ENCODE peak calls at places on chromosomes 16 and 17, in five cellular contexts. M is HepG2, S is K562, Y is GM12878, W is H1. I is an unnamed sample.
A peak's percentile ranks its signal among the peaks of the same experiment; 100 is the strongest.

GRCh38 chr17:48633266-48633816 is 7.2 kb upstream of the HOXB9 start:
- DNase-seq in M (no peak), S (no peak), Y (no peak), W (no peak), I (no peak)

GRCh38 chr16:508884-509736 is 18.4 kb upstream of the CAPN15 start:
- DNase-seq in M (peak; percentile 96), S (no peak), Y (no peak), W (no peak), I (no peak)

GRCh38 chr17:83173180-83173996 is 94.0 kb downstream of the METRNL start:
- DNase-seq in M (no peak), S (no peak), Y (no peak), W (no peak), I (no peak)

GRCh38 chr17:70137451-70138230 is 31.7 kb upstream of the KCNJ2 start:
- DNase-seq in M (no peak), S (no peak), Y (peak; percentile 70), W (no peak), I (peak; percentile 62)

GRCh38 chr16:4675864-4676786 is 17.2 kb upstream of the NUDT16L1 start:
- DNase-seq in M (peak; percentile 35), S (peak; percentile 42), Y (no peak), W (no peak), I (no peak)

GRCh38 chr17:47918003-47918402 is 22.0 kb downstream of the SP2 start:
- DNase-seq in M (no peak), S (no peak), Y (no peak), W (no peak), I (no peak)

GRCh38 chr16:13909872-13910303 is 10.1 kb upstream of the ERCC4 start:
- DNase-seq in M (peak; percentile 92), S (no peak), Y (no peak), W (no peak), I (no peak)

GRCh38 chr17:28371245-28372202 is at the start of gene SARM1:
- DNase-seq in M (peak; percentile 75), S (peak; percentile 89), Y (peak; percentile 63), W (peak; percentile 92), I (peak; percentile 94)

GRCh38 chr16:84283314-84284167 is 11.1 kb upstream of the WFDC1 start:
- DNase-seq in M (no peak), S (no peak), Y (no peak), W (no peak), I (no peak)

GRCh38 chr16:84282533-84282932 is 12.1 kb upstream of the WFDC1 start:
- DNase-seq in M (no peak), S (no peak), Y (no peak), W (no peak), I (no peak)

GRCh38 chr16:84286568-84287220 is 8.0 kb upstream of the WFDC1 start:
- DNase-seq in M (no peak), S (no peak), Y (no peak), W (no peak), I (no peak)

GRCh38 chr16:84281077-84281476 is 13.6 kb upstream of the WFDC1 start:
- DNase-seq in M (no peak), S (peak; percentile 85), Y (no peak), W (no peak), I (peak; percentile 57)

DNA sequence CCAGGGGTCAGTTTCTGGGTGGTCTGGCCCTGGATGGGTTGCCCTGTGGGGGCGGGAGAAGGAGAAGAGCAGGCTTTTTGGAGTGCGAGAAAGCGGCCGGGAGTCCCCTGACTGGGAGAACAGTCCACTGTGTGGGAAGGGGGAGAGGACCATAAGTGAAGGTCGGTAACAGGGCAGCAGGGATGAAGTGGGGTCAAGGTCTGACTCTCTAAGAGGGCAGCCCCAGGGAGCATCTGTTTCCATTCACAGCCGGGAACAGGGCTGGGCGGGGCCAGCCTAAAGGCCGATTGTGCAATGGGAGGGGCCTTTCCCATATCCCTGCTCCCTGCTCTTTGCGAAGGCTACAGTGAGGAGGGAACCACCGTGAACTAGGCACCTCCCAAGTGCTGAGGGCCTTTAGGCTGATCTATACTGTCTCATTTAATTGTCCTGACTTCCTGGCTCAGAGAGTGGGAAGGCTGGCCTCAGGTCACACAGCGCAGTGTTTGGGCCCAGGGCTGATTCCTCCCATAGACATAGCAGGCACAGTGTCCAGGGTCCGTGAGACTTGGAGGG is 10.4 kb upstream of the WFDC1 start:
- DNase-seq in M (peak; percentile 48), S (peak; percentile 22), Y (no peak), W (no peak), I (no peak)
- H3K27ac ChIP-seq in M (no peak overlapping the region), S (no peak overlapping the region), Y (no peak overlapping the region), W (no peak overlapping the region), I (peak overlapping the region; percentile 7)

GRCh38 chr17:77899494-77899893 is 59.0 kb upstream of the TNRC6C start:
- DNase-seq in M (no peak), S (no peak), Y (no peak), W (no peak), I (no peak)
- TF ChIP-seq HDAC2 in M (no peak), S (no peak), Y (no peak), W (no peak), I (no peak)

GRCh38 chr16:69613283-69614154 is 47.8 kb downstream of the NFAT5 start:
- DNase-seq in M (peak; percentile 36), S (peak; percentile 41), Y (peak; percentile 27), W (no peak), I (no peak)
- H3K27ac ChIP-seq in M (no peak overlapping the region), S (peak overlapping the region; percentile 49), Y (peak overlapping the region; percentile 57), W (no peak overlapping the region), I (no peak overlapping the region)

GRCh38 chr17:49849711-49850610 is 2.1 kb upstream of the TAC4 start:
- DNase-seq in M (no peak), S (no peak), Y (no peak), W (no peak), I (no peak)

GRCh38 chr17:49846938-49847712 is 744 bp downstream of the TAC4 start:
- DNase-seq in M (no peak), S (no peak), Y (no peak), W (no peak), I (no peak)

GRCh38 chr17:49848739-49849138 is 870 bp upstream of the TAC4 start:
- DNase-seq in M (no peak), S (no peak), Y (no peak), W (no peak), I (no peak)

GRCh38 chr17:49845210-49845782 is 2.6 kb downstream of the TAC4 start:
- DNase-seq in M (no peak), S (no peak), Y (no peak), W (no peak), I (no peak)

GRCh38 chr17:49848019-49848473 is at the start of gene TAC4:
- DNase-seq in M (no peak), S (no peak), Y (no peak), W (no peak), I (no peak)
- TF ChIP-seq HDAC2 in M (no peak), S (no peak), Y (no peak), W (no peak), I (no peak)

GRCh38 chr17:61414141-61414935 is 14.7 kb downstream of the TBX2 start:
- DNase-seq in M (no peak), S (peak; percentile 8), Y (no peak), W (no peak), I (peak; percentile 2)

GRCh38 chr17:61414936-61415251 is 15.3 kb downstream of the TBX2 start:
- DNase-seq in M (no peak), S (no peak), Y (no peak), W (no peak), I (no peak)

GRCh38 chr17:61416211-61416539 is 16.5 kb downstream of the TBX2 start:
- DNase-seq in M (no peak), S (peak; percentile 3), Y (no peak), W (no peak), I (no peak)

GRCh38 chr17:61416540-61417363 is 17.1 kb downstream of the TBX2 start:
- DNase-seq in M (peak; percentile 91), S (peak; percentile 91), Y (no peak), W (peak; percentile 85), I (peak; percentile 88)

DNA sequence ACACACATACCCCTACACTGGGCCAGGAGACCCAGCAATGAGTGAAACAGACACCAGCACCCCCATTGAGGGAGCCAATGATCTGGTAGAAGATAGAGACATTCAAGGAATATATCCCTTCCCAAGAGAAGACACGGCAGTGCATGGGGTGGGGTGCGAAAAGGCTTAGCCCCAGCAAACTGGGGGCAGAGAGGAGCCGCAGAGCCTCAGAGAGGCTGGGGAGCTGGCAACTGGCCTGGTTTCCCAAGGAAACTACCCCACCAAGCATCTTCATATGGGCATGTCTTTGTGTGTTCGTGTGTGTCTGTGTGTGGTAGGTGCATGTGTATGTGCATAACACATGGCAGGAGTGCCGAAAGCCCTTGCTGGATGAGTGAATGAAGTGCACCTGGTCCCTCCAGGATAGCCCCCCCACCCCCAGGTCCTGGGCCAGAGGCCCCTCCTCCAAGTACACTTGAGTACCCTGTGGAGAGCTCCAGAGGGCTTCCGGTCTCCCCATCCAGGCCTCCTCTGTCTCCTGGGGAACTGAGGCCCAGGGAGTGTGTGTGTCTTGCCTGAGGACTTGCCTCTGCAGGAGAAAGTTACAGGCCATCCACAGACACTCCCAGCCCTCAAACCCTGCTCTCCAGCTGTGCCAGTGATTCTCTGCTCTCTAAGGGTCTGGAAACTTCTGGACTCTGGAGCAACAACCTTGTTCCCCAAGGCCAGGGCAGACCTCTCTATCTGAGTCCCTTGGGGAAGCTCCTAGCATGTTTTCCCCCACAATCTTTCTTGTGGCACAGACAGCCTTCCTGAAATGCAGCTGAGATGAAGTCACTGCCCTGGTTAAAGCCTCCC is 15.9 kb downstream of the TBX2 start:
- DNase-seq in M (no peak), S (no peak), Y (no peak), W (no peak), I (no peak)
- H3K27ac ChIP-seq in M (no peak overlapping the region), S (no peak overlapping the region), Y (no peak overlapping the region), W (no peak overlapping the region), I (peak overlapping the region; percentile 72)

GRCh38 chr16:1642753-1643152 is 30.6 kb downstream of the CRAMP1 start:
- DNase-seq in M (no peak), S (no peak), Y (no peak), W (no peak), I (no peak)

GRCh38 chr16:1643521-1643920 is 31.4 kb downstream of the CRAMP1 start:
- DNase-seq in M (no peak), S (no peak), Y (no peak), W (no peak), I (no peak)

GRCh38 chr16:1642148-1642547 is 30.0 kb downstream of the CRAMP1 start:
- DNase-seq in M (no peak), S (no peak), Y (no peak), W (no peak), I (no peak)

GRCh38 chr16:1647904-1648303 is 30.2 kb upstream of the JPT2 start:
- DNase-seq in M (no peak), S (no peak), Y (no peak), W (no peak), I (no peak)

GRCh38 chr16:1645914-1646525 is 32.1 kb upstream of the JPT2 start:
- DNase-seq in M (peak; percentile 15), S (peak; percentile 77), Y (no peak), W (no peak), I (peak; percentile 79)
- TF ChIP-seq HDAC2 in M (no peak), S (peak; percentile 56), Y (no peak), W (no peak), I (no peak)

DNA sequence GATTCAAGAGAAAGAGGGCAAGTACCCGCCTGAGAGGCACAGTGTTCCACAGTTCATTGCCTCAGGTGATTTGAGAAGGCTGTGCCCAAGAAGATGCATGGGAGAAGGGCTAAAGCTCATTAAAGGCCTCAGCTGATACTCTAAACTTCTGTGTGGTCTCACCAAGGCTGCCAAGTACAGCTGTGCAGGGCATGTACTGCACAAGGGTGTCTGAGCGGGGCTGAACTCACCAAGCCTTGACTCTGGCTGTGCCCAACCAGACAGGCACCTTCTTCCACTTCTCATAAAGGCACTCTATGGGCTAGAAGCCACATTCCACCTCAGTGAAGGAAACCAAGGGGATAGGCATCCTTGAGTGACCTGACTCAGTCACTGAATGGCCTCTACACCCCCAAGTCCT is 12.7 kb downstream of the LRRC75A start:
- DNase-seq in M (no peak), S (no peak), Y (no peak), W (no peak), I (no peak)
- H3K27ac ChIP-seq in M (no peak overlapping the region), S (no peak overlapping the region), Y (no peak overlapping the region), W (no peak overlapping the region), I (no peak overlapping the region)

I was measured in A549.